ENCODE peak calls at places on chromosomes 6 and 20, in nine cellular contexts. T is psoas muscle, F is cardiac fibroblast, A is breast epithelium, P is neural crest cell, S is fibroblast of the aortic adventitia, C is progenitor cell of endocrine pancreas, V is upper lobe of right lung, I is HCT116. G is an unnamed sample.

GRCh38 chr6:138485005-138485545 is 14.2 kb downstream of the NHSL1 start:
- DNase-seq in T (no peak), F (peak), A (no peak), P (no peak), S (peak), C (no peak), V (no peak), I (no peak), G (peak)

GRCh38 chr6:167524720-167525119 is 199.8 kb downstream of the TTLL2 start:
- DNase-seq in T (no peak), F (no peak), A (no peak), P (no peak), S (no peak), C (no peak), V (no peak), I (no peak), G (no peak)

GRCh38 chr20:37686762-37687477 is 6.9 kb upstream of the CTNNBL1 start:
- DNase-seq in T (no peak), F (peak), A (no peak), P (no peak), S (peak), C (no peak), V (no peak), I (no peak), G (no peak)

GRCh38 chr20:52303281-52303950 is 111.8 kb upstream of the ZFP64 start:
- DNase-seq in T (no peak), F (no peak), A (no peak), P (no peak), S (no peak), C (no peak), V (no peak), I (no peak), G (no peak)

GRCh38 chr6:116883005-116883404 is 6.0 kb downstream of the RFX6 start:
- DNase-seq in T (no peak), F (peak), A (no peak), P (no peak), S (peak), C (no peak), V (no peak), I (no peak), G (peak)

GRCh38 chr6:63537126-63537958 is 34.9 kb upstream of the LOC128125822 start:
- DNase-seq in T (no peak), F (peak), A (no peak), P (no peak), S (peak), C (no peak), V (no peak), I (no peak), G (peak)

GRCh38 chr20:21360686-21361085 is 36.6 kb downstream of the NKX2-4 start:
- DNase-seq in T (no peak), F (peak), A (no peak), P (no peak), S (peak), C (no peak), V (no peak), I (no peak), G (no peak)

GRCh38 chr6:79385333-79385732 is 150.9 kb upstream of the HMGN3 start:
- DNase-seq in T (no peak), F (peak), A (no peak), P (no peak), S (peak), C (no peak), V (no peak), I (no peak), G (no peak)

GRCh38 chr6:154852700-154853099 is 119.5 kb downstream of the SCAF8 start:
- DNase-seq in T (no peak), F (peak), A (no peak), P (no peak), S (peak), C (no peak), V (no peak), I (no peak), G (no peak)

GRCh38 chr20:55271370-55271769 is 733.9 kb downstream of the CBLN4 start:
- DNase-seq in T (no peak), F (no peak), A (no peak), P (no peak), S (no peak), C (no peak), V (no peak), I (no peak), G (no peak)

GRCh38 chr6:38610050-38610619 is 29.6 kb downstream of the BTBD9 start:
- DNase-seq in T (no peak), F (no peak), A (no peak), P (no peak), S (peak), C (no peak), V (no peak), I (no peak), G (no peak)

GRCh38 chr20:57380081-57380750 is 11.0 kb upstream of the RBM38 start:
- DNase-seq in T (no peak), F (no peak), A (no peak), P (no peak), S (no peak), C (no peak), V (no peak), I (no peak), G (no peak)

GRCh38 chr6:140041056-140041455 is 666.6 kb upstream of the CITED2 start:
- DNase-seq in T (no peak), F (no peak), A (no peak), P (no peak), S (peak), C (no peak), V (no peak), I (no peak), G (peak)

GRCh38 chr6:75230484-75231325 is 12.9 kb downstream of the COX7A2 start:
- DNase-seq in T (no peak), F (peak), A (no peak), P (peak), S (peak), C (no peak), V (no peak), I (peak), G (peak)

GRCh38 chr6:9140861-9141534 is 705.7 kb upstream of the SLC35B3 start:
- DNase-seq in T (no peak), F (no peak), A (no peak), P (no peak), S (peak), C (no peak), V (no peak), I (no peak), G (peak)

GRCh38 chr6:72623808-72624207 is 1.9 kb downstream of the KCNQ5 start:
- DNase-seq in T (no peak), F (no peak), A (no peak), P (no peak), S (peak), C (no peak), V (no peak), I (no peak), G (no peak)

GRCh38 chr20:33309631-33310030 is 26.6 kb downstream of the BPIFB1 start:
- DNase-seq in T (no peak), F (no peak), A (no peak), P (no peak), S (no peak), C (no peak), V (no peak), I (no peak), G (no peak)

GRCh38 chr6:151807513-151808330 is at the start of gene ESR1:
- DNase-seq in T (peak), F (peak), A (peak), P (no peak), S (peak), C (peak), V (peak), I (no peak), G (no peak)

GRCh38 chr6:150546457-150546856 is 53.2 kb upstream of the PLEKHG1 start:
- DNase-seq in T (no peak), F (no peak), A (no peak), P (no peak), S (no peak), C (no peak), V (no peak), I (no peak), G (no peak)

GRCh38 chr6:150549577-150550184 is 50.0 kb upstream of the PLEKHG1 start:
- DNase-seq in T (no peak), F (no peak), A (no peak), P (no peak), S (no peak), C (no peak), V (no peak), I (no peak), G (no peak)

GRCh38 chr6:150549007-150549406 is 50.7 kb upstream of the PLEKHG1 start:
- DNase-seq in T (no peak), F (no peak), A (no peak), P (no peak), S (no peak), C (no peak), V (no peak), I (no peak), G (no peak)

GRCh38 chr6:150550244-150550643 is 49.4 kb upstream of the PLEKHG1 start:
- DNase-seq in T (no peak), F (no peak), A (no peak), P (no peak), S (no peak), C (no peak), V (no peak), I (no peak), G (no peak)

DNA sequence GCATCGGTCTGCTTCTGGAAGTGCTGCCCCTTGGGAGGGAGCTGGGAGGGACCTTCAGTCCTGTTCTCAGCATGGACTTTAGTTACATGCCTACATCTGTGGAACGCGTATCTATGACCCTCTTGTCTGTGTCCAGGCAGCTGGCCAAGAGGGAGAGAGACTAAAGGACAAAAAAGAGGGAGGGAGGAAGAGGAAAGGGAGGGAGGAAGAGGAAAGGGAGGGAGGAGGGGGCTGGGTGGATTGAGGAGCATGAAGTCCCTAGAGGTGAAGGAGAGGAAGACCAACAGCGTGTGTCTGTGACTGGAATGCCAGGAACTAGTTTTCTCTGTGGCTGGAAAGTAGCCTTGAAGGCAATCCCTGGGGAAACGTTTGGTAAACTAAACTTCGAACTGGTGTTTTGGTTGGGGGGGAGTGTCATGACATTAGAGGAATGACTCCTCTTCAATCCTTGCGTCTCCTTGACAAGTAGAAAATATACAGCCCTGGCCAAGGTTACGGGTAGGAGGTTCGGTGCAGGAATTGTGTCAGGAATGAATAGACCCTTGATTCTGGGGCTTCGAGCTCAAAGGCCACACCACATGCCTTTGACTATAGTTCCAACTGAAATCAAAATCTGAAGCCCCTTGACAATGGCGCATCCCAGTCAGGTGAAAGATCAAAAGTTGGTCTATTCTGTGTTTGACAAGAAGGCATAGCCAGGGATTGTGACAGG is 52.0 kb upstream of the PLEKHG1 start:
- DNase-seq in T (peak), F (no peak), A (no peak), P (no peak), S (no peak), C (no peak), V (no peak), I (no peak), G (no peak)
- TF ChIP-seq CTCF in T (no peak), F (no peak), A (no peak), P (no peak), S (no peak), C (no peak), V (no peak), I (no peak), G (no peak)

GRCh38 chr6:33697845-33698244 is 13.7 kb downstream of the UQCC2 start:
- DNase-seq in T (no peak), F (no peak), A (no peak), P (no peak), S (no peak), C (no peak), V (no peak), I (no peak), G (no peak)

GRCh38 chr6:33698494-33698893 is 13.0 kb downstream of the UQCC2 start:
- DNase-seq in T (no peak), F (no peak), A (no peak), P (no peak), S (no peak), C (no peak), V (peak), I (no peak), G (no peak)

GRCh38 chr6:33699739-33700138 is 11.8 kb downstream of the UQCC2 start:
- DNase-seq in T (no peak), F (no peak), A (no peak), P (no peak), S (no peak), C (no peak), V (peak), I (no peak), G (no peak)

GRCh38 chr6:33700391-33701050 is 11.0 kb downstream of the UQCC2 start:
- DNase-seq in T (peak), F (peak), A (no peak), P (peak), S (peak), C (peak), V (peak), I (peak), G (peak)

GRCh38 chr6:33699131-33699530 is 12.4 kb downstream of the UQCC2 start:
- DNase-seq in T (no peak), F (no peak), A (no peak), P (no peak), S (no peak), C (no peak), V (peak), I (no peak), G (no peak)
- TF ChIP-seq CTCF in T (no peak), F (no peak), A (no peak), P (no peak), S (no peak), C (no peak), V (no peak), I (no peak), G (no peak)

DNA sequence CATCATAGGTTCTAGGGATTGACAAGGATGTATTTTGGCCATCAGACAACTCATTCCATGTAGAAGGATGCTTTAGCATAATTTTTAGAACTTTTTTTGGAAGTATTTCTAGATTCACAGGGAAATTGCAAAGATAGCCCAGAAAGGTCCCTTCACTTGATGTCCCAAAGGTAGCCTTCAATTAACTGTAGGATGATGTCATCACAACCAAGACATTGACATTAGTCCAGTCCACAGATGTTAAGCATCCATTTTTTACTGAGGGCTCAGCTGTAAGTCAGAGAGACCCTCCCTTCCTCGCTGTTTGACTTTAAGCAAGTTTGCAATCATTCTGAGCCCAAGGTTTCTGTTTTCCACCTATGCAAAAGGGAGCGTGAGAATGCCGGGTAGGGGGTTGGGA is 126.6 kb downstream of the CDH4 start:
- DNase-seq in T (no peak), F (no peak), A (no peak), P (no peak), S (no peak), C (no peak), V (no peak), I (no peak), G (no peak)
- TF ChIP-seq CTCF in T (no peak), F (no peak), A (no peak), P (no peak), S (no peak), C (no peak), V (no peak), I (no peak), G (no peak)

GRCh38 chr20:60718743-60719142 is 533.3 kb upstream of the CDH4 start:
- DNase-seq in T (no peak), F (no peak), A (no peak), P (no peak), S (no peak), C (no peak), V (no peak), I (no peak), G (no peak)

GRCh38 chr20:60715172-60715571 is 536.9 kb upstream of the CDH4 start:
- DNase-seq in T (no peak), F (no peak), A (no peak), P (no peak), S (no peak), C (no peak), V (no peak), I (no peak), G (no peak)
- TF ChIP-seq CTCF in T (no peak), F (no peak), A (no peak), P (no peak), S (no peak), C (peak), V (no peak), I (no peak), G (no peak)

DNA sequence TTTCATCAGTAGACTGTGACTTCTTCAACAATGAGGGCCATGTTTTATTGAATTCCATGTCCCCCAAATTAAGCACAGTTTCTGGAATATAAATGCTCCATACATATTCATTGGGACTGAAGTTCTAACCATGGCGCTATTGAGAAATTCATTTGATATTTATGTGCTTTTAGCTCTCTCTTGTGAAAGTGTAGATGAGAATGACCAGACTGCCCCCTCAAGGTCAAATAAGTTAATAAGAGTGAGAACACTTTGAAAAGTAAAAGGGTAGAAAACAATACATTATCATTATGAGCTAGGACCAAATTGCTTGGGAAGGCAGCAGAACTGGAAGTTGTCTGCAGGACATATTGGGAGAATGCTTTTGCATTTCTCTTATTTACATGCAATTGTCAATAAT is 597.9 kb downstream of the EPM2A start:
- DNase-seq in T (no peak), F (peak), A (no peak), P (no peak), S (peak), C (no peak), V (no peak), I (no peak), G (peak)
- TF ChIP-seq CTCF in T (no peak), F (peak), A (no peak), P (peak), S (peak), C (peak), V (peak), I (peak), G (peak)

DNA sequence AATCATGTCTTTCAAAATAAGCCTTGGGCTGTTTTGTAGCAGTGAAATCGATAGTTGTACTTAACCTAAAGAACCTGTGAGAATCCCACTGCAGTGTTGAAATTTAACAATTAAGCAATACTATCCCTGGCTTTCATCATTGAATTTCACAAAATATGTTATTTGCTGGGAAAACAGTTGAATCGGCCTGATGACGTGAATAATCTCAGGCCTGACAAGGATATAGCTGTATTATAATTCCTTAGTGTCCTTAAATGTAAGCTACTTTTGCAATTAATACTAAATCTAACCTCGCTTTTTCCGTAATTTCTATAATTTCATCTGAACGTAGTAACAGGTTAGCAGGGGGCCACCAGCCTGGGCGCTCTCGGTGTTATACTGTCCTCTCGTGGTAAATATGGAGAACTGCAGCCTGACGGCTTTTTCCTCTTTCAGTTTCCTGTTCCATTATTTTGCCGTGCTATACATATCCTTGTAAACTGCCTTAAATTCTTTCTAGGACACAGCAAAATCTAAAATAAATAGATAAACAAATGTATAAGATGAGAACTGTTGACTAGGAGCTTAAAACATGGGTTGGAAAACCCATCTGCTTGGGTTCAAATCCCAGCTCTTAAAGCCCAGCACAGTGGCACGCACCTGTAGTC is 24.0 kb downstream of the MTFR2 start:
- DNase-seq in T (no peak), F (peak), A (no peak), P (peak), S (peak), C (peak), V (no peak), I (peak), G (peak)
- TF ChIP-seq CTCF in T (peak), F (peak), A (peak), P (peak), S (peak), C (peak), V (peak), I (peak), G (peak)